ENCODE peak calls at places on chromosomes 1 and 21, in ten cellular contexts. W, S, Y, M, N, D, R, O, Q and Z are unnamed samples. For H3K27me3, the result is how much of the 10 kb centered on the place peaks cover.

GRCh38 chr1:39816431-39817090 is 27.9 kb upstream of the BMP8B start:
- DNase-seq in D (peak), S (peak), W (peak), Q (peak), O (peak), Y (peak), R (peak), M (peak), N (peak), Z (peak)

GRCh38 chr1:17502326-17502778 is 37.1 kb upstream of the ARHGEF10L start:
- DNase-seq in Q (peak), Y (peak), M (peak), R (peak), O (peak), W (peak), N (peak), S (peak), D (peak), Z (peak)

GRCh38 chr21:38037416-38037815 is 121.2 kb upstream of the KCNJ6 start:
- DNase-seq in W (no peak), Q (no peak), Y (no peak), D (no peak), S (no peak), O (no peak), M (no peak), R (no peak), N (no peak), Z (no peak)

GRCh38 chr1:11384170-11384554 is 94.8 kb upstream of the DISP3 start:
- DNase-seq in W (no peak), S (no peak), N (no peak), Y (no peak), R (no peak), M (no peak), Q (peak), O (no peak), D (no peak), Z (no peak)

GRCh38 chr1:38267037-38268036 is 220.7 kb upstream of the POU3F1 start:
- DNase-seq in M (peak), O (no peak), Q (no peak), W (no peak), Y (no peak), N (no peak), R (no peak), D (no peak), S (no peak), Z (no peak)

GRCh38 chr21:42299324-42300044 is 15.7 kb downstream of the TFF3 start:
- DNase-seq in S (peak), D (no peak), R (peak), O (no peak), N (no peak), Y (no peak), W (peak), M (no peak), Q (no peak), Z (peak)

GRCh38 chr1:14602131-14602530 is 3.6 kb downstream of the KAZN start:
- DNase-seq in O (peak), W (peak), M (no peak), D (no peak), S (peak), Y (peak), Q (no peak), N (peak), R (peak), Z (peak)

GRCh38 chr1:39359028-39359570 is 132.3 kb upstream of the BMP8A start:
- DNase-seq in W (no peak), Q (no peak), M (no peak), N (no peak), S (no peak), D (no peak), Y (no peak), R (no peak), O (peak), Z (no peak)

GRCh38 chr1:48674641-48675040 is 102.0 kb downstream of the BEND5 start:
- DNase-seq in Y (no peak), R (no peak), D (no peak), S (no peak), M (peak), N (no peak), W (no peak), Q (peak), O (no peak), Z (no peak)

GRCh38 chr1:67060811-67061218 is 6.9 kb upstream of the SLC35D1 start:
- DNase-seq in S (no peak), D (no peak), Q (peak), N (no peak), M (no peak), R (no peak), W (no peak), O (no peak), Y (no peak), Z (no peak)

GRCh38 chr1:227758366-227758765 is 23.1 kb downstream of the SNAP47 start:
- DNase-seq in N (no peak), Y (peak), R (no peak), W (no peak), D (no peak), O (no peak), Q (no peak), M (no peak), S (no peak), Z (no peak)

GRCh38 chr1:234322979-234323378 is 50.3 kb upstream of the COA6 start:
- DNase-seq in D (peak), R (peak), Y (no peak), W (no peak), M (peak), Q (peak), N (peak), O (no peak), S (no peak), Z (peak)

GRCh38 chr1:19505694-19506457 is 20.5 kb upstream of the CAPZB start:
- DNase-seq in Y (no peak), W (peak), M (no peak), R (peak), O (peak), N (no peak), Q (no peak), S (peak), D (peak), Z (peak)

GRCh38 chr21:28636988-28637691 is 355.5 kb downstream of the LTN1 start:
- DNase-seq in Q (peak), W (no peak), R (no peak), O (no peak), D (peak), N (no peak), Y (no peak), M (no peak), S (no peak), Z (no peak)

GRCh38 chr1:53982034-53982761 is 35.8 kb downstream of the LDLRAD1 start:
- DNase-seq in Q (peak), M (peak), N (peak), O (peak), R (peak), W (peak), S (no peak), D (no peak), Y (no peak), Z (peak)

GRCh38 chr1:89540406-89540970 is 15.9 kb downstream of the LRRC8B start:
- DNase-seq in N (no peak), Q (no peak), W (no peak), M (no peak), Y (no peak), O (no peak), R (no peak), D (no peak), S (no peak), Z (no peak)

GRCh38 chr1:38044224-38045215 is 2.1 kb downstream of the POU3F1 start:
- DNase-seq in W (no peak), M (no peak), R (no peak), Q (no peak), N (no peak), D (no peak), Y (no peak), O (no peak), S (no peak), Z (no peak)

GRCh38 chr1:53112271-53112774 is 30.1 kb downstream of the SLC1A7 start:
- DNase-seq in M (no peak), O (no peak), W (no peak), R (no peak), Y (no peak), D (no peak), Q (peak), S (no peak), N (no peak), Z (no peak)

GRCh38 chr1:86692636-86693035 is 11.7 kb upstream of the SH3GLB1 start:
- DNase-seq in Q (no peak), R (no peak), O (no peak), D (no peak), M (no peak), S (no peak), Y (no peak), W (no peak), N (no peak), Z (no peak)

GRCh38 chr1:204974326-204974725 is 68.7 kb upstream of the CNTN2 start:
- DNase-seq in Q (no peak), O (no peak), S (no peak), M (no peak), D (peak), W (no peak), R (no peak), Y (no peak), N (no peak), Z (no peak)

GRCh38 chr1:175673236-175674150 is 69.9 kb downstream of the TNR start:
- DNase-seq in S (no peak), Y (no peak), R (no peak), Q (no peak), D (no peak), O (no peak), M (no peak), N (no peak), W (no peak), Z (no peak)

GRCh38 chr1:168092566-168093355 is 44.0 kb downstream of the GPR161 start:
- DNase-seq in D (no peak), W (no peak), O (no peak), M (no peak), N (no peak), S (no peak), Y (no peak), Q (no peak), R (peak), Z (no peak)

GRCh38 chr1:164141717-164142268 is 417.2 kb upstream of the PBX1 start:
- DNase-seq in O (no peak), R (no peak), W (no peak), D (no peak), M (no peak), N (no peak), Q (no peak), Y (no peak), S (no peak), Z (no peak)

GRCh38 chr1:244653439-244654283 is 735 bp downstream of the DESI2 start:
- DNase-seq in W (no peak), N (peak), Y (no peak), M (no peak), D (peak), Q (peak), S (no peak), R (peak), O (no peak), Z (no peak)

GRCh38 chr1:160750608-160751007 is 11.6 kb downstream of the SLAMF7 start:
- DNase-seq in W (no peak), R (no peak), M (no peak), Y (no peak), O (no peak), Q (no peak), N (no peak), S (no peak), D (no peak), Z (no peak)

GRCh38 chr1:208174736-208175507 is 69.3 kb downstream of the PLXNA2 start:
- DNase-seq in Y (no peak), Q (peak), D (no peak), S (no peak), N (no peak), R (no peak), W (no peak), M (no peak), O (no peak), Z (no peak)

GRCh38 chr1:236039736-236040670 is 24.9 kb downstream of the NID1 start:
- DNase-seq in Y (no peak), R (no peak), Q (peak), M (no peak), O (peak), S (no peak), D (no peak), W (peak), N (no peak), Z (no peak)

GRCh38 chr1:165632152-165632469 is 1.1 kb downstream of the MGST3 start:
- DNase-seq in Q (no peak), W (no peak), M (no peak), Y (no peak), N (peak), O (no peak), S (no peak), R (peak), D (no peak), Z (no peak)

GRCh38 chr1:98389809-98390208 is 271.7 kb upstream of the SNX7 start:
- DNase-seq in M (no peak), Q (peak), Y (no peak), N (no peak), R (no peak), D (no peak), O (no peak), W (no peak), S (no peak), Z (no peak)

GRCh38 chr1:35319988-35320713 is 51.6 kb downstream of the ZMYM4 start:
- DNase-seq in O (no peak), N (no peak), Q (peak), Y (no peak), M (no peak), S (peak), W (peak), D (no peak), R (no peak), Z (peak)

GRCh38 chr1:6651889-6652288 is 27.2 kb downstream of the THAP3 start:
- DNase-seq in Q (no peak), S (no peak), R (no peak), W (no peak), O (no peak), N (no peak), D (no peak), Y (no peak), M (no peak), Z (no peak)

GRCh38 chr1:76073471-76073870 is 1.1 kb upstream of the ST6GALNAC3 start:
- DNase-seq in O (no peak), D (no peak), N (no peak), W (no peak), Y (no peak), R (no peak), Q (peak), S (no peak), M (no peak), Z (no peak)

GRCh38 chr1:184910596-184910995 is 63.7 kb downstream of the NIBAN1 start:
- DNase-seq in O (peak), Y (no peak), W (peak), S (no peak), D (no peak), R (peak), M (no peak), N (peak), Q (peak), Z (peak)

GRCh38 chr1:219938706-219939105 is 10.3 kb upstream of the SLC30A10 start:
- DNase-seq in N (no peak), R (no peak), S (no peak), O (no peak), Y (no peak), D (no peak), Q (peak), M (no peak), W (no peak), Z (no peak)

GRCh38 chr1:204550926-204551325 is 34.7 kb downstream of the MDM4 start:
- DNase-seq in S (no peak), D (no peak), M (no peak), O (no peak), N (no peak), Y (no peak), W (no peak), Q (no peak), R (no peak), Z (no peak)

GRCh38 chr1:19802269-19802668 is 2.6 kb upstream of the TMCO4 start:
- DNase-seq in W (no peak), D (no peak), S (no peak), O (no peak), M (no peak), Y (no peak), N (no peak), Q (no peak), R (no peak), Z (no peak)

GRCh38 chr1:79848316-79848715 is 841.8 kb upstream of the ADGRL4 start:
- DNase-seq in Y (no peak), N (no peak), R (no peak), O (no peak), W (no peak), M (no peak), D (no peak), Q (peak), S (no peak), Z (no peak)

GRCh38 chr1:9196129-9197040 is 38.2 kb upstream of the H6PD start:
- DNase-seq in M (peak), D (peak), N (peak), S (peak), W (peak), O (peak), R (peak), Y (peak), Q (peak), Z (peak)

GRCh38 chr1:159185121-159185520 is 13.7 kb downstream of the CADM3 start:
- DNase-seq in N (no peak), O (no peak), W (no peak), Y (no peak), R (no peak), S (no peak), D (no peak), Q (no peak), M (no peak), Z (no peak)

GRCh38 chr1:159187647-159188374 is 16.4 kb downstream of the CADM3 start:
- DNase-seq in O (no peak), Q (no peak), D (no peak), W (no peak), N (no peak), M (no peak), R (no peak), Y (no peak), S (no peak), Z (no peak)

GRCh38 chr1:159190441-159190840 is 14.2 kb upstream of the ACKR1 start:
- DNase-seq in S (no peak), M (no peak), R (no peak), O (no peak), Q (no peak), W (no peak), D (no peak), Y (no peak), N (no peak), Z (no peak)

GRCh38 chr1:159184201-159184600 is 12.8 kb downstream of the CADM3 start:
- DNase-seq in D (no peak), N (no peak), Q (no peak), W (no peak), S (no peak), M (no peak), R (no peak), Y (no peak), O (no peak), Z (no peak)

GRCh38 chr1:159188375-159188788 is 16.3 kb upstream of the ACKR1 start:
- DNase-seq in R (peak), S (peak), W (peak), M (no peak), Y (no peak), O (peak), N (peak), Q (peak), D (peak), Z (peak)
- H3K4me3 ChIP-seq in R (no peak), S (no peak), W (peak), M (no peak), Y (peak), O (peak), N (no peak), Q (no peak), D (no peak), Z (no peak)

DNA sequence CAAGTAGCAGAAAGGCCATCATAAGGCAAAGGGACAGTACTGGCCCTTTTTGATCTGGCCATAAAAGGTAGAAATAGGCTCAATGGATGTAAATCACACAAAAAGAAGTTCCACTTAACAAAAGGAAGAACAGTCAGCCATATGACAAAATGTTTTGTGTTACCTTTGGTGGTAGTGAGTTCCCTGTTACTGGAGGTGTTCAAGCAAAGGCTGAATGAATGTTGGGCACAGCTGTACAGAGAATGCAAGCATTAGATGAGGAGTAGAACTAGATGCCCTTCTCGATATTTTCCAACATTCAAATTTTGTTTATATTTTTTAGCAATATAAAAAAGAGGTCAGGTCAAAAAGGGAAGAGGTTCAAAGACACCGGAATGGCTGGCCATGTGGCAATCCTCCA is 20.0 kb downstream of the OLFML3 start:
- DNase-seq in Q (no peak), Y (no peak), R (no peak), W (no peak), N (no peak), O (no peak), D (no peak), S (no peak), M (no peak), Z (no peak)
- H3K27me3 ChIP-seq in Q (under half), Y (under half), R (under half), W (under half), N (under half), O (under half), D (under half), S (under half), M (under half), Z (under half)

GRCh38 chr1:923131-923990 is at the start of gene SAMD11:
- DNase-seq in M (no peak), Y (peak), S (peak), R (peak), Q (peak), W (peak), D (peak), O (peak), N (peak), Z (peak)
- H3K27ac ChIP-seq in M (no peak), Y (no peak), S (no peak), R (no peak), Q (peak), W (no peak), D (no peak), O (no peak), N (no peak), Z (no peak)

GRCh38 chr1:27661412-27662075 is 10.4 kb downstream of the IFI6 start:
- DNase-seq in S (no peak), N (no peak), D (no peak), Y (no peak), R (no peak), Q (no peak), W (no peak), O (no peak), M (no peak), Z (no peak)

GRCh38 chr1:27663735-27664119 is 8.3 kb downstream of the IFI6 start:
- DNase-seq in S (no peak), Q (no peak), Y (no peak), R (no peak), W (no peak), O (no peak), M (no peak), D (no peak), N (no peak), Z (no peak)

GRCh38 chr1:27658951-27659496 is 13.0 kb downstream of the IFI6 start:
- DNase-seq in M (no peak), Q (peak), D (peak), O (peak), R (no peak), Y (no peak), S (no peak), N (peak), W (no peak), Z (peak)

GRCh38 chr1:27659497-27660299 is 12.3 kb downstream of the IFI6 start:
- DNase-seq in M (peak), Q (peak), R (peak), D (peak), S (peak), N (peak), W (peak), Y (peak), O (peak), Z (peak)

DNA sequence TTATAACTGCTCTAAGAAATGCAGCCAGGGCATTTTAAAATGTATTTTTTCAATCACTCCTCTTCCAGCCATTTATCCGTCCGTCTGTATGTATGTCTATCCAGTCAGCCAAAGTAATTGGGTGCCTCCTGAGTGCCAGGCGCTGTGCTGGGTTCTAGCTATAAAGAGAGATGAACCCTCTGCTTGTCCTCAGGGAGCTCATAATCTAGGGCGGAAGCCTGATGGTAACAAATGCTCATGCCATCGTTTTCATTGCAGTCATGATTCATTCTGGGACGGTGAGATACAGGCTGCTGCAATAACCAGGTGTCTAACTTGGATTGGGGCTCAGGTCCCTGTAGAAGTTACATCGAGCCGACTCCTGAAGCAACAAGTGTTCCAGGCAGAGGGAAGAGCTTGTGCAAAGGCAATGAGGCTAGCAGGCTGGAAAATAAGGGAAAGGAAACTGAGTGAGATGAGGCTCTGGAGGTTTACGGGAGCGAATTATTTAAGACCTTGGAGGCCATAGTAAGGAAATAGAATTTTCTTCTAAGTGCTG is 11.6 kb downstream of the IFI6 start:
- DNase-seq in N (no peak), Q (no peak), W (no peak), M (no peak), O (no peak), S (no peak), R (no peak), D (no peak), Y (no peak), Z (no peak)
- H3K4me3 ChIP-seq in N (peak), Q (peak), W (peak), M (peak), O (peak), S (peak), R (peak), D (peak), Y (peak), Z (peak)

DNA sequence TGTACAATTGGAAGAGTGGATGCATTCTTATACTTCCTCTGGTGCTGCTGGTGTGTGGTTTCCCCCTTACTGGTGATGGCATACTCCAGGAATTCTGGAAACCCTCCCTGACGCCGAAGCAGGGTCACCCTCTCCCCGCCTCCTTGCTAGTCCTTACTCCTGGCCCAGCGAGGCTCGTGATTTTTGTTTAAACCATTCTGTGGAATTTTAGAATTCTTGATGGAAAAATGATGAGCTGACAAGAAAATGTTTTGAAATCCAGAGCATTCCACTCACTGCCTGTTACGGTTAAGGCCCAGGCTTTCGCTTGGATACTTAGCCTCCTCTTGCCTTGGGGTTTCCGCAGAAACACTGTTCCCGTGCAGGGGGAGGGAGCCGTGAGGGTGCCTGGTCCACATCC is 41.1 kb downstream of the IL6R start:
- DNase-seq in W (no peak), O (peak), D (no peak), S (no peak), R (no peak), M (no peak), N (no peak), Y (no peak), Q (peak), Z (no peak)
- H3K27me3 ChIP-seq in W (under half), O (under half), D (under half), S (under half), R (under half), M (under half), N (under half), Y (under half), Q (under half), Z (under half)

GRCh38 chr1:108080448-108080847 is 115.5 kb upstream of the VAV3 start:
- DNase-seq in S (no peak), W (no peak), O (no peak), D (no peak), Y (no peak), R (no peak), M (no peak), Q (no peak), N (no peak), Z (no peak)
- H3K27ac ChIP-seq in S (no peak), W (no peak), O (no peak), D (no peak), Y (no peak), R (no peak), M (no peak), Q (no peak), N (no peak), Z (no peak)